ENCODE peak calls at places on chromosome 20, in five cellular contexts. One of them, this sample, is unnamed. For H3K4me1 and H3K27me3, the result is how much of the 10 kb centered on the place peaks cover.

GRCh38 chr20:40486297-40486696 is 202.7 kb downstream of the MAFB start:
- DNase-seq in uterus: no peak
- DNase-seq in tibial nerve: no peak
- DNase-seq in hepatocyte: no peak
- DNase-seq in sigmoid colon: no peak
- DNase-seq in this sample: no peak

GRCh38 chr20:49186535-49187329 is 1.4 kb downstream of the STAU1 start:
- DNase-seq in uterus: peak
- DNase-seq in hepatocyte: peak
- DNase-seq in sigmoid colon: peak
- DNase-seq in tibial nerve: peak
- DNase-seq in this sample: peak

GRCh38 chr20:35146922-35147574 is at the start of gene EDEM2:
- DNase-seq in uterus: peak
- DNase-seq in tibial nerve: peak
- DNase-seq in sigmoid colon: peak
- DNase-seq in hepatocyte: peak
- DNase-seq in this sample: peak

GRCh38 chr20:25044660-25045342 is 13.1 kb downstream of the ACSS1 start:
- DNase-seq in uterus: no peak
- DNase-seq in hepatocyte: no peak
- DNase-seq in sigmoid colon: peak
- DNase-seq in tibial nerve: no peak
- DNase-seq in this sample: no peak

GRCh38 chr20:36819662-36820061 is 46.1 kb upstream of the DSN1 start:
- DNase-seq in hepatocyte: no peak
- DNase-seq in uterus: no peak
- DNase-seq in tibial nerve: no peak
- DNase-seq in sigmoid colon: no peak
- DNase-seq in this sample: no peak

GRCh38 chr20:38842017-38842416 is 36.5 kb downstream of the PPP1R16B start:
- DNase-seq in hepatocyte: no peak
- DNase-seq in tibial nerve: no peak
- DNase-seq in sigmoid colon: no peak
- DNase-seq in uterus: no peak
- DNase-seq in this sample: no peak

GRCh38 chr20:20276806-20277530 is 90.9 kb upstream of the INSM1 start:
- DNase-seq in sigmoid colon: no peak
- DNase-seq in tibial nerve: no peak
- DNase-seq in uterus: no peak
- DNase-seq in hepatocyte: no peak
- DNase-seq in this sample: no peak

GRCh38 chr20:48069626-48070025 is 284.3 kb upstream of the SULF2 start:
- DNase-seq in tibial nerve: no peak
- DNase-seq in hepatocyte: no peak
- DNase-seq in sigmoid colon: no peak
- DNase-seq in uterus: no peak
- DNase-seq in this sample: no peak

GRCh38 chr20:14824996-14825395 is 487.6 kb upstream of the FLRT3 start:
- DNase-seq in hepatocyte: no peak
- DNase-seq in sigmoid colon: no peak
- DNase-seq in tibial nerve: no peak
- DNase-seq in uterus: no peak
- DNase-seq in this sample: no peak

GRCh38 chr20:48926816-48927215 is 5.3 kb downstream of the ARFGEF2 start:
- DNase-seq in sigmoid colon: no peak
- DNase-seq in hepatocyte: no peak
- DNase-seq in uterus: no peak
- DNase-seq in tibial nerve: no peak
- DNase-seq in this sample: no peak

GRCh38 chr20:57432874-57433491 is 41.8 kb downstream of the RBM38 start:
- DNase-seq in tibial nerve: no peak
- DNase-seq in uterus: no peak
- DNase-seq in hepatocyte: no peak
- DNase-seq in sigmoid colon: peak
- DNase-seq in this sample: no peak

GRCh38 chr20:33874129-33874528 is 63.0 kb downstream of the CHMP4B start:
- DNase-seq in hepatocyte: no peak
- DNase-seq in sigmoid colon: no peak
- DNase-seq in tibial nerve: no peak
- DNase-seq in uterus: no peak
- DNase-seq in this sample: no peak

GRCh38 chr20:23370873-23371272 is 8.9 kb downstream of the GZF1 start:
- DNase-seq in tibial nerve: no peak
- DNase-seq in uterus: no peak
- DNase-seq in sigmoid colon: no peak
- DNase-seq in hepatocyte: no peak
- DNase-seq in this sample: no peak

GRCh38 chr20:36808317-36809257 is 35.0 kb upstream of the DSN1 start:
- DNase-seq in uterus: peak
- DNase-seq in sigmoid colon: peak
- DNase-seq in hepatocyte: peak
- DNase-seq in tibial nerve: peak
- DNase-seq in this sample: peak

GRCh38 chr20:48737463-48738093 is 90.2 kb downstream of the PREX1 start:
- DNase-seq in tibial nerve: no peak
- DNase-seq in uterus: no peak
- DNase-seq in hepatocyte: no peak
- DNase-seq in sigmoid colon: no peak
- DNase-seq in this sample: no peak

GRCh38 chr20:59831024-59831900 is 102.2 kb downstream of the SYCP2 start:
- DNase-seq in tibial nerve: no peak
- DNase-seq in sigmoid colon: peak
- DNase-seq in uterus: no peak
- DNase-seq in hepatocyte: peak
- DNase-seq in this sample: no peak

GRCh38 chr20:38446441-38447209 is 11.5 kb upstream of the SNHG17 start:
- DNase-seq in hepatocyte: peak
- DNase-seq in sigmoid colon: peak
- DNase-seq in uterus: peak
- DNase-seq in tibial nerve: peak
- DNase-seq in this sample: peak

GRCh38 chr20:49832632-49833327 is 20.2 kb downstream of the SLC9A8 start:
- DNase-seq in tibial nerve: peak
- DNase-seq in sigmoid colon: no peak
- DNase-seq in uterus: peak
- DNase-seq in hepatocyte: no peak
- DNase-seq in this sample: no peak

GRCh38 chr20:2114106-2114505 is 12.5 kb downstream of the STK35 start:
- DNase-seq in hepatocyte: no peak
- DNase-seq in tibial nerve: no peak
- DNase-seq in sigmoid colon: no peak
- DNase-seq in uterus: no peak
- DNase-seq in this sample: no peak

GRCh38 chr20:2109425-2110210 is 8.0 kb downstream of the STK35 start:
- DNase-seq in sigmoid colon: peak
- DNase-seq in hepatocyte: peak
- DNase-seq in tibial nerve: peak
- DNase-seq in uterus: peak
- DNase-seq in this sample: no peak

GRCh38 chr20:2114990-2115681 is 13.5 kb downstream of the STK35 start:
- DNase-seq in hepatocyte: peak
- DNase-seq in uterus: peak
- DNase-seq in sigmoid colon: peak
- DNase-seq in tibial nerve: no peak
- DNase-seq in this sample: no peak

GRCh38 chr20:2114560-2114959 is 12.9 kb downstream of the STK35 start:
- DNase-seq in hepatocyte: no peak
- DNase-seq in sigmoid colon: no peak
- DNase-seq in tibial nerve: no peak
- DNase-seq in uterus: no peak
- DNase-seq in this sample: no peak

GRCh38 chr20:2112910-2113309 is 11.3 kb downstream of the STK35 start:
- DNase-seq in tibial nerve: no peak
- DNase-seq in sigmoid colon: no peak
- DNase-seq in hepatocyte: no peak
- DNase-seq in uterus: no peak
- DNase-seq in this sample: no peak
- H3K4me1 ChIP-seq in tibial nerve: half or more
- H3K4me1 ChIP-seq in sigmoid colon: half or more
- H3K4me1 ChIP-seq in hepatocyte: under half
- H3K4me1 ChIP-seq in uterus: under half
- H3K4me1 ChIP-seq in this sample: under half

DNA sequence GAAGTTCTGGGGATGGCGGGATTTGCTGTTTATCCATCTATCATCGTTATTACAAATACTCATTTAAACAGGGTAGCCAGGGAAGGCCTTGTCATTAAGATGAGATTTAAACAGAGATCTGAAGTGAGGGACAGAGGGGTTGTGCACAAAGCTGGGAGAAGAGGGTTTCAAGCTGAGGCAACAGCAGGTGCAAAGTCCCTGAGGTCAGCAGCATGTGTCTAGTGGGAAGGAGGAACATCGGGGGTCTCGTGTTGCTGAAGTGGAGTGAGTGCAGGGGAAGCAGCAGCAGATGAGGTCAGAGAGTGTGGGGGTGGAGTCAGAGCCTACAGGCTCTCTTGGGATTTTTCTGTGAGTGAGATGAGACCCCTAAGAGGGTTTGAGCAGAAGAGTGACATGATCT is 52.0 kb downstream of the CDH22 start:
- DNase-seq in sigmoid colon: no peak
- DNase-seq in tibial nerve: no peak
- DNase-seq in uterus: no peak
- DNase-seq in hepatocyte: no peak
- DNase-seq in this sample: no peak
- H3K27me3 ChIP-seq in sigmoid colon: half or more
- H3K27me3 ChIP-seq in tibial nerve: under half
- H3K27me3 ChIP-seq in uterus: under half
- H3K27me3 ChIP-seq in hepatocyte: under half
- H3K27me3 ChIP-seq in this sample: under half

GRCh38 chr20:43205699-43206098 is 16.0 kb upstream of the PTPRT start:
- DNase-seq in uterus: no peak
- DNase-seq in tibial nerve: no peak
- DNase-seq in hepatocyte: no peak
- DNase-seq in sigmoid colon: no peak
- DNase-seq in this sample: no peak
- TF ChIP-seq CTCF in uterus: no peak
- TF ChIP-seq CTCF in tibial nerve: no peak
- TF ChIP-seq CTCF in hepatocyte: no peak
- TF ChIP-seq CTCF in sigmoid colon: no peak
- TF ChIP-seq CTCF in this sample: no peak

DNA sequence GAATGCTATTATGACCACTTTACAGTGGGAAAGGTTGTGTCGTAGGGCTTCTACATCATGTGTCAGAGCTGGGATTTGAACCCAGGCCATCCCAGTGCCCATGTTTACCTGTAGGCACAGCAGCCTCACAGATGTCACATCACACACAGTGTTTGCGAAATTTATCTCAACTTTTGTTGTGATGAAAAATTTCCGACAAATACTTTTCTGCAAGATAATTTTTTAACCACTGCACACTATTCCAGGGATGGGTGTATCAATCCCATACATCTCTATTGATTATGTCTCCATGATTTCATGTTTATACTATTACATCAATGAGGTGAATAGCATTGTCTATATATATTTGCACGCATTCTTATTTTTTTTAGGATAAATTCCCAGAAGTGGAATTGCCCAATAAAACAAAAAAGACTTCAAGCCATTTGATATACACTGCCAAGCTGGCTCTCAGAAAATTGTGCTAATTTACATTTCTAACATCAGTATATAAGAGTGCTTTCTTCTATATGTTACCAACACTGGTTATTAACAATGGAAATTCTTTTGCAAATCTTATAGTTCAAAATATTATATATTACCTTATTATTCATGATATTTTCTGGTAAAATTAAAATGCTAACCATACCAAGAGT is 189.1 kb upstream of the ZNF217 start:
- DNase-seq in sigmoid colon: no peak
- DNase-seq in hepatocyte: no peak
- DNase-seq in uterus: no peak
- DNase-seq in tibial nerve: no peak
- DNase-seq in this sample: no peak
- H3K4me1 ChIP-seq in sigmoid colon: under half
- H3K4me1 ChIP-seq in hepatocyte: under half
- H3K4me1 ChIP-seq in uterus: under half
- H3K4me1 ChIP-seq in tibial nerve: under half
- H3K4me1 ChIP-seq in this sample: under half

GRCh38 chr20:63356511-63356910 is 4.6 kb downstream of the CHRNA4 start:
- DNase-seq in tibial nerve: no peak
- DNase-seq in hepatocyte: no peak
- DNase-seq in sigmoid colon: no peak
- DNase-seq in uterus: no peak
- DNase-seq in this sample: no peak

GRCh38 chr20:63359164-63359934 is 1.8 kb downstream of the CHRNA4 start:
- DNase-seq in tibial nerve: no peak
- DNase-seq in hepatocyte: no peak
- DNase-seq in uterus: no peak
- DNase-seq in sigmoid colon: no peak
- DNase-seq in this sample: no peak

GRCh38 chr20:63359937-63360849 is 956 bp downstream of the CHRNA4 start:
- DNase-seq in tibial nerve: no peak
- DNase-seq in sigmoid colon: no peak
- DNase-seq in uterus: no peak
- DNase-seq in hepatocyte: no peak
- DNase-seq in this sample: no peak

GRCh38 chr20:63356931-63357879 is 3.9 kb downstream of the CHRNA4 start:
- DNase-seq in tibial nerve: no peak
- DNase-seq in sigmoid colon: no peak
- DNase-seq in hepatocyte: no peak
- DNase-seq in uterus: no peak
- DNase-seq in this sample: no peak

DNA sequence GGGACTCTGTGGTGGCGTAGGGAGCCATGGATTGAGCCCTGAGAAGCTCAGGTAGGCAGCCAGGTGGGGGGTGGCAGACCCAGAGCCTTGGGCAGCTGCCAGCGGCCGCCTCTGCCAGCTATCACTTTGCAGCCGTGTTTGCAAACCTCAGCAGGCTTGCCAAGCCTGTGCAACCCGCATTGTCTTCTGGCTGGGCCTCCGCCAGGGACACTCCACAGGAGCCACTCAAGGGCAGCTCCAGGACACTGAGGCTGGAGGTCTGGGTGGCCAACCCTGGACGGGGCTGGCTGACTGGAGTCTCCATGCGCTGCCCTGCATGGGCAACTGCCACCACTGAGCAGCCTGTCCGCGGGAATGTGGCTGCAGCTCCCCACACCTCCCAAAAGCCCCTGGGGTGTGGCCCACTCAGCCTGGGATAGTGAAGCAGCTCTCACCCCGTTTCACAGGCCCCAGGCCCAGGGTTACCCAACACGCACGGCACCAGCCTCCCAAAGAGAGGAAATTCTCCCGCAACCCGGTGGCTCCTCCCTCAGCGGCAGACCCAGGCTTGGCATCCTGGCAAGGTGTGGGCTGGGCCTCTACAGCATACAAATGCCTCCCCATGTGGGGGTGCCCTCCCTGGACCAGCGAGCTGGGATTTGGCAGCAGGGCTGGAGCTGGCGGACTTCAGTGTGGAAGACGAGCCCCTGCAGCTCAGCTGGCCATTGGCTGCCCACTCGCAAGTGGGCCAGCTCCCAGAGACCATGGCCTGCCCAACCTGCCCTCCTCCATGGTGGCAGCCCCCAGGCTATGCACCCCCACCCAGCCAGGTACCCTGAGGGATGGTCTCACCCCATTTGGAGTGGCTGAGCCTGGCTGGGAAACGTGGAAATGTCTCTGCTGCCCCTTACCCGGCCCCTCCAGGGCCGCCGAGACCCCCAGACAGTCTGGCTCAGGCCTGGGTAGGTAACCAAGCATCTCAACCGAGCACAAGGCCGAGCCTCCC is 2.9 kb downstream of the CHRNA4 start:
- DNase-seq in sigmoid colon: no peak
- DNase-seq in hepatocyte: no peak
- DNase-seq in uterus: no peak
- DNase-seq in tibial nerve: no peak
- DNase-seq in this sample: no peak
- H3K27me3 ChIP-seq in sigmoid colon: half or more
- H3K27me3 ChIP-seq in hepatocyte: under half
- H3K27me3 ChIP-seq in uterus: under half
- H3K27me3 ChIP-seq in tibial nerve: under half
- H3K27me3 ChIP-seq in this sample: under half